ENCODE peak calls at places on chromosomes 16 and 17, in ten cellular contexts. E, G, W, Y, Q, L, C, V, B and D are unnamed samples.
A peak's percentile ranks its signal among the peaks of the same experiment; 100 is the strongest.

GRCh38 chr17:17722081-17722905 is 41.0 kb downstream of the RAI1 start:
- DNase-seq in Q (no peak), B (no peak), G (no peak), L (no peak), W (no peak), E (no peak), C (peak; percentile 49), V (no peak), Y (no peak), D (no peak)

GRCh38 chr17:28765038-28765437 is 21.2 kb downstream of the TRAF4 start:
- DNase-seq in Y (no peak), V (no peak), E (no peak), G (no peak), B (no peak), C (no peak), L (no peak), W (no peak), Q (no peak), D (no peak)

GRCh38 chr17:41464682-41465081 is 2.5 kb downstream of the KRT32 start:
- DNase-seq in V (peak; percentile 83), L (peak; percentile 87), W (peak; percentile 88), Q (peak; percentile 87), E (no peak), B (peak; percentile 23), G (peak; percentile 42), C (peak; percentile 43), Y (peak; percentile 87), D (no peak)

GRCh38 chr16:49419016-49419415 is 45.4 kb downstream of the C16orf78 start:
- DNase-seq in Y (no peak), G (no peak), W (no peak), B (no peak), C (no peak), V (no peak), L (no peak), Q (no peak), E (no peak), D (no peak)

GRCh38 chr16:17970816-17971291 is 365.7 kb downstream of the NPIPA8 start:
- DNase-seq in G (no peak), Q (no peak), C (no peak), Y (no peak), L (no peak), E (no peak), B (no peak), V (no peak), W (no peak), D (no peak)

GRCh38 chr16:27847030-27847550 is 216.4 kb downstream of the GSG1L start:
- DNase-seq in E (no peak), B (no peak), Q (no peak), L (no peak), G (no peak), C (peak; percentile 1), W (no peak), V (no peak), Y (peak; percentile 30), D (no peak)

GRCh38 chr16:31216552-31217530 is at the start of gene PYDC1:
- DNase-seq in Q (no peak), W (no peak), G (no peak), B (no peak), E (no peak), V (no peak), C (no peak), Y (no peak), L (no peak), D (no peak)

GRCh38 chr16:56424791-56425438 is 430 bp downstream of the AMFR start:
- DNase-seq in L (no peak), C (peak; percentile 21), V (peak; percentile 17), E (peak; percentile 24), G (peak; percentile 38), W (no peak), Q (peak; percentile 8), B (no peak), Y (peak; percentile 5), D (peak; percentile 36)

GRCh38 chr17:4440021-4440420 is 6.3 kb downstream of the SPNS3 start:
- DNase-seq in V (no peak), B (no peak), E (no peak), Y (no peak), Q (no peak), L (no peak), C (no peak), W (no peak), G (no peak), D (no peak)

GRCh38 chr17:60557805-60558204 is 31.8 kb upstream of the APPBP2 start:
- DNase-seq in C (no peak), Q (no peak), B (no peak), W (no peak), L (no peak), V (no peak), Y (no peak), G (no peak), E (no peak), D (no peak)

GRCh38 chr17:75155191-75155601 is 884 bp upstream of the JPT1 start:
- DNase-seq in B (no peak), W (no peak), V (no peak), L (no peak), E (no peak), Q (no peak), G (no peak), Y (no peak), C (peak; percentile 14), D (no peak)

GRCh38 chr17:65340401-65340800 is 203.2 kb downstream of the RGS9 start:
- DNase-seq in V (no peak), B (no peak), W (no peak), C (no peak), L (no peak), Q (no peak), E (no peak), Y (no peak), G (no peak), D (no peak)

GRCh38 chr16:79316004-79316458 is 284.5 kb downstream of the MAF start:
- DNase-seq in B (no peak), W (no peak), Q (no peak), L (no peak), C (no peak), E (no peak), G (no peak), V (no peak), Y (no peak), D (no peak)

GRCh38 chr16:22685162-22685830 is 128.7 kb upstream of the HS3ST2 start:
- DNase-seq in C (peak; percentile 14), G (peak; percentile 46), V (peak; percentile 34), L (peak; percentile 76), B (peak; percentile 28), Q (peak; percentile 56), W (no peak), Y (no peak), E (no peak), D (no peak)

GRCh38 chr17:488993-489757 is 136.6 kb upstream of the RPH3AL start:
- DNase-seq in B (no peak), Y (peak; percentile 33), V (no peak), L (no peak), G (no peak), E (peak; percentile 34), W (no peak), C (peak; percentile 61), Q (no peak), D (peak; percentile 40)

GRCh38 chr17:63437287-63438091 is 8.6 kb downstream of the CYB561 start:
- DNase-seq in W (no peak), E (no peak), C (no peak), B (peak; percentile 41), Y (no peak), G (no peak), L (peak; percentile 32), Q (no peak), V (no peak), D (no peak)
- H3K4me3 ChIP-seq in W (no peak overlapping the region), E (no peak overlapping the region), C (no peak overlapping the region), B (no peak overlapping the region), Y (no peak overlapping the region), G (no peak overlapping the region), L (no peak overlapping the region), Q (no peak overlapping the region), V (no peak overlapping the region), D (no peak overlapping the region)

DNA sequence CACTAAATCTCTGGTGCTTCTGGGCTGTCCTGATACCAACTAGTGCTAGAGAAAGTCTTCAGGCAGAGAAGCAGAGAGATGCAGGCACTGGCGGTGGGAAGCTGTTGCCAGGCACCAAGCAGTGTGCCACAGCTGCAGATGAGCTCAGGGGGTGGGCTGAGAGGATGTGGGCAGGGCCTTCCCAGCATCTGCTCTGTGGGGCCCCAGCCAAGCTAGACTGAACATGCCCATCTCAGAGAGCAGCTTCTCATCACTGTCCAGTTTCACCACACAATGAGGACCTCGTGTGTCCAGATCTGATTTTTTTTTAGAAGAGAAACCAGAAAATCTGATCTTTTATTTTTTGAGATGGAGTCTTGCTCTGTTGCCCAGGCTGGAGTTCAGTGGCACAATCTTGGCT is 17.1 kb downstream of the PSKH1 start:
- DNase-seq in L (peak; percentile 74), W (no peak), C (peak; percentile 54), Q (no peak), G (no peak), Y (peak; percentile 73), V (no peak), B (no peak), E (no peak), D (no peak)
- H3K4me3 ChIP-seq in L (no peak overlapping the region), W (no peak overlapping the region), C (no peak overlapping the region), Q (no peak overlapping the region), G (no peak overlapping the region), Y (no peak overlapping the region), V (no peak overlapping the region), B (no peak overlapping the region), E (no peak overlapping the region), D (no peak overlapping the region)

GRCh38 chr16:85005278-85006069 is 5.9 kb downstream of the ZDHHC7 start:
- DNase-seq in B (no peak), Q (no peak), E (no peak), G (no peak), C (peak; percentile 57), L (no peak), V (no peak), Y (peak; percentile 46), W (no peak), D (no peak)
- H3K4me3 ChIP-seq in B (no peak overlapping the region), Q (no peak overlapping the region), E (no peak overlapping the region), G (no peak overlapping the region), C (no peak overlapping the region), L (peak overlapping the region; percentile 6), V (no peak overlapping the region), Y (no peak overlapping the region), W (no peak overlapping the region), D (no peak overlapping the region)

DNA sequence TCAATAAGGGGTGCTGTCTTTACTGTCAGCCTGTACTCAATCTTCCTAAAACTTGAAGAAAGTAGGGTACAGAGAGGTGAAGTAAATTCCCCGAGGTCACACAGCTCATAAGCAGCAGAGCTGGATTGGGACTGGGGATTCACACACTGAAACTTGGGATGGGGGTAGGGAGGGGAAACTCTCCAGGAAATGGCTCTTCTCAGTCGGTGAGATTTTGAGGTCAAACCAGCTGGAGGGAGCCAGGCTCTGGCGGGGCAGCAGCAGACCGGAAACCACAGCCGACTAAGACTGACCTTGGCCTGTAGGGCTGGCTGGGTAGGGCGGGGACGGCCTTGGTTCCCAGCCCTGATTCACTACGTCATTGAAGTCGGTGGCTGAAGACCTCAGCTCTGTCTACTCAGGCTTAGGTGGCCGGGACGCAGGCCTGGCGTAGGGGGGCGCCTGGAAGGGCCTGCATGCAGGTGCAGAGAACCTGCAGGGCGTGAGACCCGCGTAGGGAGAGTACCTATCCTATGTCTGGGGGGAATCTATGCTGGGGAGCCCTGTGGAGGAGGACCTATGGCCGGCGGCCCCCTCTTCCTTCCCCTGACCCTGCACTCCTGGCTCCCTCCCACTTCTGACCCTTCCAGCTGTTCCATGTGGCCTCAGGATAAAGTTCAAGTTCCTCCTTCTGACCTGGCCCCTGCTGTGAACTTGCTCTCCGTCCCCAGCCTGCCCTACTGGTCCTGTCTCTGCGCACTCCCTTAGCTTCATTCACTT is 11.8 kb upstream of the SLC4A1 start:
- DNase-seq in L (peak; percentile 87), C (peak; percentile 96), W (peak; percentile 51), Q (peak; percentile 5), G (peak; percentile 78), V (peak; percentile 87), E (no peak), Y (peak; percentile 87), B (peak; percentile 41), D (no peak)
- H3K4me3 ChIP-seq in L (no peak overlapping the region), C (no peak overlapping the region), W (no peak overlapping the region), Q (no peak overlapping the region), G (no peak overlapping the region), V (no peak overlapping the region), E (no peak overlapping the region), Y (no peak overlapping the region), B (no peak overlapping the region), D (no peak overlapping the region)

GRCh38 chr16:30139895-30140481 is 17.0 kb upstream of the MAPK3 start:
- DNase-seq in B (no peak), C (no peak), Y (no peak), V (no peak), W (no peak), Q (no peak), G (no peak), E (no peak), L (no peak), D (no peak)
- H3K4me3 ChIP-seq in B (no peak overlapping the region), C (no peak overlapping the region), Y (no peak overlapping the region), V (no peak overlapping the region), W (no peak overlapping the region), Q (no peak overlapping the region), G (no peak overlapping the region), E (no peak overlapping the region), L (no peak overlapping the region), D (no peak overlapping the region)